ENCODE peak calls at places on chromosomes 12 and 14, in four cellular contexts. P, V, S and O are unnamed samples.

GRCh38 chr14:95614335-95614734 is 71.9 kb upstream of the TCL1B start:
- DNase-seq in P (no peak), V (no peak), S (no peak), O (no peak)

GRCh38 chr12:10612954-10613333 is 465 bp downstream of the MAGOHB start:
- DNase-seq in P (peak), V (peak), S (no peak), O (no peak)

GRCh38 chr12:104320627-104321024 is 17.1 kb downstream of the EID3 start:
- DNase-seq in P (no peak), V (no peak), S (no peak), O (no peak)

GRCh38 chr12:108629824-108630476 is 3.7 kb downstream of the SELPLG start:
- DNase-seq in P (peak), V (peak), S (no peak), O (peak)

GRCh38 chr12:68805592-68806120 is 2.3 kb upstream of the MDM2 start:
- DNase-seq in P (no peak), V (peak), S (no peak), O (no peak)

GRCh38 chr12:52009081-52009751 is 2.5 kb downstream of the TAMALIN start:
- DNase-seq in P (no peak), V (no peak), S (no peak), O (no peak)

GRCh38 chr12:68065687-68066086 is 76.4 kb downstream of the IFNG-AS1 start:
- DNase-seq in P (no peak), V (no peak), S (no peak), O (no peak)

GRCh38 chr12:127193341-127193740 is 1073.6 kb upstream of the TMEM132C start:
- DNase-seq in P (no peak), V (no peak), S (no peak), O (no peak)

GRCh38 chr12:28114488-28114887 is 75.8 kb upstream of the CCDC91 start:
- DNase-seq in P (no peak), V (peak), S (no peak), O (no peak)

GRCh38 chr12:100877776-100878175 is 83.2 kb downstream of the ANO4 start:
- DNase-seq in P (peak), V (no peak), S (no peak), O (no peak)

GRCh38 chr12:111766608-111767361 is at the start of gene ALDH2:
- DNase-seq in P (peak), V (peak), S (peak), O (peak)

GRCh38 chr14:89378119-89378518 is 38.9 kb downstream of the FOXN3 start:
- DNase-seq in P (peak), V (peak), S (no peak), O (peak)

GRCh38 chr12:79454338-79454777 is 236.4 kb downstream of the PAWR start:
- DNase-seq in P (peak), V (peak), S (no peak), O (peak)

GRCh38 chr14:75879031-75879430 is 102.8 kb downstream of the TGFB3 start:
- DNase-seq in P (peak), V (peak), S (no peak), O (peak)

GRCh38 chr12:30909088-30909688 is 17.4 kb upstream of the TSPAN11 start:
- DNase-seq in P (no peak), V (no peak), S (no peak), O (no peak)

GRCh38 chr12:91215940-91216454 is 33.4 kb upstream of the DCN start:
- DNase-seq in P (no peak), V (peak), S (no peak), O (no peak)

GRCh38 chr12:3489057-3489456 is 1.9 kb upstream of the PRMT8 start:
- DNase-seq in P (peak), V (peak), S (no peak), O (peak)

GRCh38 chr12:108599948-108600701 is 2.2 kb upstream of the TMEM119 start:
- DNase-seq in P (no peak), V (no peak), S (no peak), O (no peak)

GRCh38 chr14:100438271-100438670 is 115.1 kb downstream of the SLC25A47 start:
- DNase-seq in P (no peak), V (no peak), S (no peak), O (no peak)

GRCh38 chr12:122413516-122414404 is 8.7 kb downstream of the CLIP1 start:
- DNase-seq in P (no peak), V (no peak), S (no peak), O (no peak)

GRCh38 chr12:27176765-27177164 is 67.3 kb upstream of the STK38L start:
- DNase-seq in P (peak), V (peak), S (no peak), O (peak)

GRCh38 chr12:94458882-94459772 is 540 bp downstream of the CEP83 start:
- DNase-seq in P (peak), V (peak), S (no peak), O (peak)

GRCh38 chr14:38079268-38079667 is 128.4 kb upstream of the SSTR1 start:
- DNase-seq in P (peak), V (no peak), S (no peak), O (no peak)

GRCh38 chr14:95533391-95533821 is 1.4 kb upstream of the GLRX5 start:
- DNase-seq in P (peak), V (peak), S (no peak), O (peak)

GRCh38 chr12:70646850-70647249 is 9.6 kb upstream of the PTPRB start:
- DNase-seq in P (peak), V (peak), S (no peak), O (peak)

GRCh38 chr12:57008113-57008687 is 1.9 kb upstream of the ZBTB39 start:
- DNase-seq in P (peak), V (peak), S (no peak), O (peak)

GRCh38 chr14:77878783-77879182 is 78.9 kb downstream of the ADCK1 start:
- DNase-seq in P (no peak), V (no peak), S (no peak), O (no peak)

GRCh38 chr12:71567562-71567961 is 96.1 kb downstream of the ZFC3H1 start:
- DNase-seq in P (no peak), V (no peak), S (no peak), O (no peak)

GRCh38 chr14:70036665-70037064 is 152.1 kb downstream of the SLC8A3 start:
- DNase-seq in P (peak), V (no peak), S (no peak), O (no peak)

GRCh38 chr14:88793259-88793625 is 489 bp upstream of the EML5 start:
- DNase-seq in P (no peak), V (no peak), S (no peak), O (no peak)

GRCh38 chr14:36279306-36280244 is 40.9 kb downstream of the MBIP start:
- DNase-seq in P (no peak), V (no peak), S (no peak), O (no peak)

GRCh38 chr12:9872116-9872515 is 3.0 kb upstream of the CLEC2B start:
- DNase-seq in P (no peak), V (no peak), S (no peak), O (no peak)

GRCh38 chr14:86641310-86641709 is 1111.4 kb downstream of the FLRT2 start:
- DNase-seq in P (no peak), V (no peak), S (no peak), O (no peak)

GRCh38 chr12:98863167-98863566 is 218.1 kb downstream of the APAF1 start:
- DNase-seq in P (no peak), V (no peak), S (no peak), O (no peak)

GRCh38 chr12:106113446-106114083 is 25.2 kb downstream of the NUAK1 start:
- DNase-seq in P (no peak), V (peak), S (no peak), O (no peak)
- TF ChIP-seq CTCF in P (no peak), V (no peak), S (no peak), O (no peak)

DNA sequence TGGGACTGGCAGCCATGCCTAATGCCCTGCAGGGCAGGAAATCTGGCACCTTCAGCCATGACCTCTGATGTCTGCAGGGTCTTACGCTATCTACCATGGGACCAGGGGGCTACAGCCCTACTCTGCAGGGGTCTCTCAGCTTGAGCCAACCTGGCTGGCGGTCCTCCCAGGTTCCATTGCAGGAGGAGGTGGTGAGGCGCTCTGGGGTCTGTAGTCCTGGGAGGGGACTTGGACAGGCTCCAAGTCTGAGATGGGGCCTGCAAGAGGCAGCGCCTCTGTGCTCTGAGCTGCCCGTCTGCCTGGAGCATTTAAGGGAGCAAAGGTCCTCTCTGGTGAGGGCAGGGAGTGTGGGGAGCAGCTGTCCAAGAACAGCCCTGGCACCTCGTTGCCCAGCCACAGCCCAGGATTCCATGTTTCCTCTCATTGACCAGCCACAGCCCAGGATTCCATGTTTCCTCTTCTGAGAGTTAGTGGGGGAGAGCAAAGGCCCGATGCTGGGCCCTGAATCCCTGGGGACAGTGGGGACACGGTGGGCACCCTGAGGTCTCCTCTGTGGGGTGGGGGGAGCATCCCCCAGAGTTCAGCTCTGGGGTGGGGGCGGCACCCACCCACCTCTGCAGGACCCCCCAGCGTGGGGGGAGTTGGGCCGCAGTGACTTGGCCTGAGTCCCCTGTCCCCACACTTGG is 678 bp downstream of the PLD4 start:
- DNase-seq in P (no peak), V (no peak), S (no peak), O (no peak)
- H3K4me3 ChIP-seq in P (no peak), V (no peak), S (no peak), O (no peak)

DNA sequence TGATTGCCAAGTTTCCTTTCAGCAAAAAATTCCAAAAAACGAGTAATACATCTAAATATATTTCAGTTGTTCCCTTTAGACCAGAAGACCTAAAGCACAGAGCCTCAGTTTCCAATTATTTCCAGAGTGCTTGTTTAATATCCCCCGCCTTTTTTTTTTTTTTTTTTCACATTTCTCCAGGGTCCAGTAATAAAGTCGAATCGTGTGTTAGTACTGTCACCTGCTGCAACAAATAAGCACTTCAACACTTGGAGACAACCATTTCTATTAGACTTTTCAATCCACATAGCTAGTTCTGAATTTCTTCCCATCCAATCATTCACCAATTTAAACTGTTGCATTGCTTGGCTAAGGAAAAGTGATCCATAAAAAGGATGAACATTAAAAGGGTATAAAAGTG is 13.6 kb downstream of the PDE6H start:
- DNase-seq in P (peak), V (no peak), S (no peak), O (no peak)
- TF ChIP-seq CTCF in P (peak), V (no peak), S (no peak), O (peak)

GRCh38 chr12:130298322-130298721 is 39.4 kb upstream of the PIWIL1 start:
- DNase-seq in P (no peak), V (no peak), S (no peak), O (no peak)
- H3K4me3 ChIP-seq in P (no peak), V (no peak), S (no peak), O (no peak)

GRCh38 chr12:95959107-95959506 is 16.0 kb downstream of the AMDHD1 start:
- DNase-seq in P (peak), V (peak), S (no peak), O (peak)
- TF ChIP-seq CTCF in P (peak), V (peak), S (peak), O (no peak)

DNA sequence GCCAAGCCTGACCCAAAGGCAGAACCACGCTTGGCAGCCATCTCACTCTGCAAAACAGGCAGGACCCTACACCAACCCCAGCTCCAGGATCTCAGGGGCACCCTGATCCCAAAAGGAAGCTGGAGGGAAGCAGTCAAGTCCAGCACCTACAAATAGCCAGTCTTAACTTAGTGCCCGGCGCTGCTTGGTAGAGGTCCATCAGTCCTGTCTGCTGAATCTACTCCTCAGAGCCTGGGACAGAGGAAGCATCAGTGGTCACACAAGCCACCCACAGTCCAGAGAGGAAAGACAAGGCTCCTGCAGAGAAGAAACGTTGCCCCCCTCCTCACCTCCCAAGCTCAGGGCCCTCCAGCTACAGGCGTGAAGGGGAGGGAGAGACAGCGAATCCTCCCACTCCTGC is 1.4 kb downstream of the PXN start:
- DNase-seq in P (no peak), V (no peak), S (no peak), O (no peak)
- H3K4me3 ChIP-seq in P (peak), V (peak), S (peak), O (peak)

DNA sequence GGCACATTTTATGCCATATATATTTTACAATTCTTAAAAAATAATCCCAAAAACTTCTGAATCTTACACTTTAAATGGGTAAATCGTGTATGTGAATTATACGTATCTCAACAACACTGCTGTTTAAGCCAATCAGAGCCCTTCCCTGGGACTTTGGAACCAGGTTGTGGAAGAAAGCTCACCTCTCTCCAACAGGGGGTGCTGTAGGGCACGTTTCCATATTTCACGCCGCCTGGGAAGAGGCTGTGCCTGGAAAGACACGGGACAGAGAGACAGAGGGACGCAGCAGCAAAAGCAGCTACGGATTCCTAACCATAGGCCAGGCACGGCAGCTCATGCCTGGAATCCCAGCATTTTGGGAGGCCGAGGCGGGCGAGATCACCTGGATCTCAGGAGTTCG is 29.4 kb upstream of the FBRSL1 start:
- DNase-seq in P (peak), V (no peak), S (no peak), O (peak)
- TF ChIP-seq CTCF in P (peak), V (peak), S (peak), O (peak)